ENCODE peak calls at places on chromosomes 12 and 14, in nine cellular contexts. C is ACHN; B is NCI-H1092; M is iris pigment epithelial cell; S is activated CD8-positive, alpha-beta T cell treated with anti-CD3 and anti-CD28 coated beads, Interleukin-2, amount 10 ng/mL, durations not matched to agents 7 days and 5 days; D is dermis microvascular lymphatic vessel endothelial cell; I is psoas muscle; W is astrocyte of the spinal cord; J is left ventricle myocardium superior. U is an unnamed sample.

GRCh38 chr12:116528498-116528897 is 30.7 kb upstream of the MAP1LC3B2 start:
- DNase-seq in C (no peak), B (no peak), M (peak), S (no peak), D (no peak), I (no peak), W (no peak), J (no peak), U (peak)

GRCh38 chr14:71437870-71438269 is 494.4 kb upstream of the RGS6 start:
- DNase-seq in C (no peak), B (no peak), M (peak), S (no peak), D (peak), I (no peak), W (peak), J (no peak), U (peak)

GRCh38 chr12:6363330-6364036 is 11.9 kb downstream of the SCNN1A start:
- DNase-seq in C (peak), B (no peak), M (peak), S (peak), D (peak), I (peak), W (peak), J (peak), U (peak)

GRCh38 chr12:79381246-79382208 is 309.2 kb downstream of the PAWR start:
- DNase-seq in C (no peak), B (no peak), M (no peak), S (no peak), D (no peak), I (no peak), W (no peak), J (no peak), U (no peak)

GRCh38 chr12:122508163-122508562 is 7.4 kb upstream of the ZCCHC8 start:
- DNase-seq in C (no peak), B (no peak), M (no peak), S (no peak), D (no peak), I (no peak), W (no peak), J (no peak), U (no peak)

GRCh38 chr14:91829511-91829910 is 37.8 kb downstream of the TC2N start:
- DNase-seq in C (no peak), B (no peak), M (no peak), S (no peak), D (no peak), I (no peak), W (no peak), J (no peak), U (no peak)

GRCh38 chr12:93230311-93230689 is 147.4 kb upstream of the NUDT4 start:
- DNase-seq in C (no peak), B (no peak), M (no peak), S (no peak), D (no peak), I (no peak), W (no peak), J (no peak), U (no peak)

GRCh38 chr14:104576607-104577332 is 2.8 kb upstream of the C14orf180 start:
- DNase-seq in C (no peak), B (no peak), M (peak), S (no peak), D (no peak), I (no peak), W (no peak), J (no peak), U (peak)

GRCh38 chr14:43438056-43438455 is 1069.0 kb downstream of the FSCB start:
- DNase-seq in C (no peak), B (no peak), M (no peak), S (no peak), D (no peak), I (no peak), W (no peak), J (no peak), U (no peak)

GRCh38 chr14:20799955-20800544 is 2.6 kb downstream of the RNASE1 start:
- DNase-seq in C (no peak), B (no peak), M (no peak), S (no peak), D (peak), I (peak), W (no peak), J (peak), U (no peak)

GRCh38 chr12:81942588-81942987 is 183.4 kb upstream of the PPFIA2 start:
- DNase-seq in C (no peak), B (no peak), M (no peak), S (peak), D (no peak), I (no peak), W (no peak), J (no peak), U (no peak)

GRCh38 chr12:55396326-55396725 is 4.0 kb upstream of the OR6C65 start:
- DNase-seq in C (no peak), B (no peak), M (no peak), S (no peak), D (no peak), I (no peak), W (no peak), J (no peak), U (no peak)

GRCh38 chr14:57388072-57388471 is 2.3 kb upstream of the NAA30 start:
- DNase-seq in C (no peak), B (no peak), M (no peak), S (no peak), D (no peak), I (no peak), W (no peak), J (no peak), U (no peak)

GRCh38 chr14:63046339-63047268 is 1.3 kb upstream of the KCNH5 start:
- DNase-seq in C (no peak), B (no peak), M (no peak), S (no peak), D (no peak), I (no peak), W (no peak), J (no peak), U (no peak)

GRCh38 chr14:28820677-28821076 is 54.1 kb downstream of the FOXG1 start:
- DNase-seq in C (no peak), B (no peak), M (no peak), S (no peak), D (no peak), I (no peak), W (no peak), J (no peak), U (no peak)

GRCh38 chr14:64947710-64948611 is 5.4 kb upstream of the GPX2 start:
- DNase-seq in C (no peak), B (no peak), M (no peak), S (no peak), D (no peak), I (no peak), W (no peak), J (peak), U (no peak)

GRCh38 chr14:23377201-23377550 is 330 bp downstream of the CMTM5 start:
- DNase-seq in C (no peak), B (no peak), M (no peak), S (no peak), D (no peak), I (no peak), W (no peak), J (no peak), U (no peak)

GRCh38 chr14:94663965-94664704 is 51.9 kb downstream of the SERPINA3 start:
- DNase-seq in C (no peak), B (no peak), M (no peak), S (peak), D (peak), I (no peak), W (no peak), J (no peak), U (no peak)

U was measured in mesenchymal stem cell.